ENCODE peak calls at places on chromosomes 5 and 9, in seven cellular contexts. N is IMR-90, A is H1, I is mesendoderm, K is neuronal stem cell, U is trophoblast cell, G is mesenchymal stem cell. F is an unnamed sample.

GRCh38 chr5:72392326-72392733 is 72.2 kb downstream of the PTCD2 start:
- DNase-seq in N (peak; percentile 46), A (no peak), I (no peak), K (no peak), U (no peak), G (no peak), F (no peak)

GRCh38 chr5:140221697-140222223 is 46.8 kb downstream of the CYSTM1 start:
- DNase-seq in N (peak; percentile 93), A (no peak), I (no peak), K (no peak), U (no peak), G (peak; percentile 80), F (no peak)

GRCh38 chr5:9498541-9499497 is 47.1 kb downstream of the SEMA5A start:
- DNase-seq in N (peak; percentile 20), A (peak; percentile 52), I (peak; percentile 82), K (peak; percentile 26), U (peak; percentile 87), G (peak; percentile 34), F (peak; percentile 52)

GRCh38 chr5:140855772-140856674 is at the start of gene PCDHA10:
- DNase-seq in N (no peak), A (no peak), I (peak; percentile 59), K (peak; percentile 24), U (no peak), G (peak; percentile 78), F (peak; percentile 60)

GRCh38 chr5:154288145-154288544 is 97.6 kb downstream of the GALNT10 start:
- DNase-seq in N (peak; percentile 72), A (no peak), I (peak; percentile 32), K (no peak), U (no peak), G (peak; percentile 50), F (no peak)

GRCh38 chr5:10352404-10353240 is 873 bp upstream of the MARCHF6 start:
- DNase-seq in N (peak; percentile 52), A (no peak), I (peak; percentile 75), K (no peak), U (no peak), G (peak; percentile 67), F (no peak)

GRCh38 chr5:93072831-93073459 is 508.1 kb downstream of the NR2F1-AS1 start:
- DNase-seq in N (peak; percentile 67), A (no peak), I (no peak), K (no peak), U (no peak), G (no peak), F (no peak)

GRCh38 chr5:87169300-87169991 is 98.2 kb upstream of the RASA1 start:
- DNase-seq in N (peak; percentile 41), A (no peak), I (no peak), K (no peak), U (no peak), G (no peak), F (no peak)

GRCh38 chr5:146466521-146467349 is 19.6 kb downstream of the TCERG1 start:
- DNase-seq in N (peak; percentile 37), A (no peak), I (no peak), K (no peak), U (no peak), G (peak; percentile 42), F (no peak)

GRCh38 chr5:91079037-91079436 is 304.1 kb downstream of the ARRDC3 start:
- DNase-seq in N (no peak), A (no peak), I (no peak), K (no peak), U (no peak), G (no peak), F (no peak)

GRCh38 chr9:129367287-129367686 is 189.2 kb upstream of the IER5L start:
- DNase-seq in N (no peak), A (no peak), I (no peak), K (no peak), U (no peak), G (no peak), F (no peak)

GRCh38 chr5:72152506-72152905 is 45.2 kb downstream of the MAP1B start:
- DNase-seq in N (peak; percentile 59), A (no peak), I (no peak), K (no peak), U (no peak), G (peak; percentile 70), F (no peak)

GRCh38 chr9:19050637-19051591 is 1.7 kb downstream of the RRAGA start:
- DNase-seq in N (no peak), A (no peak), I (peak; percentile 7), K (no peak), U (peak; percentile 27), G (no peak), F (no peak)

GRCh38 chr5:75610201-75610600 is 1.1 kb upstream of the ANKDD1B start:
- DNase-seq in N (no peak), A (no peak), I (peak; percentile 83), K (no peak), U (no peak), G (no peak), F (peak; percentile 51)

GRCh38 chr9:137245450-137246421 is 4.6 kb downstream of the TUBB4B start:
- DNase-seq in N (no peak), A (no peak), I (no peak), K (no peak), U (no peak), G (no peak), F (no peak)

GRCh38 chr9:3873818-3874217 is 348.0 kb upstream of the RFX3 start:
- DNase-seq in N (peak; percentile 16), A (no peak), I (peak; percentile 53), K (no peak), U (no peak), G (no peak), F (no peak)

GRCh38 chr5:14405706-14406553 is 175.7 kb upstream of the OTULINL start:
- DNase-seq in N (no peak), A (no peak), I (no peak), K (no peak), U (no peak), G (no peak), F (no peak)

GRCh38 chr5:72985719-72986118 is 29.9 kb downstream of the FCHO2 start:
- DNase-seq in N (no peak), A (no peak), I (no peak), K (no peak), U (no peak), G (no peak), F (no peak)

GRCh38 chr9:107285292-107285691 is 2.2 kb downstream of the RAD23B start:
- DNase-seq in N (no peak), A (no peak), I (no peak), K (no peak), U (no peak), G (no peak), F (no peak)

GRCh38 chr5:19044931-19045695 is 942.9 kb downstream of the CDH18 start:
- DNase-seq in N (no peak), A (no peak), I (peak; percentile 6), K (no peak), U (no peak), G (no peak), F (peak; percentile 32)

GRCh38 chr9:86943223-86943870 is 4.0 kb downstream of the GAS1 start:
- DNase-seq in N (no peak), A (no peak), I (no peak), K (no peak), U (no peak), G (peak; percentile 58), F (no peak)

GRCh38 chr9:137551656-137552534 is at the start of gene MRPL41:
- DNase-seq in N (peak; percentile 68), A (peak; percentile 93), I (peak; percentile 94), K (peak; percentile 91), U (peak; percentile 92), G (peak; percentile 89), F (peak; percentile 96)

GRCh38 chr5:22649076-22649475 is 204.1 kb downstream of the CDH12 start:
- DNase-seq in N (no peak), A (no peak), I (no peak), K (no peak), U (no peak), G (no peak), F (no peak)

GRCh38 chr9:83472221-83472665 is 66.0 kb downstream of the FRMD3 start:
- DNase-seq in N (peak; percentile 1), A (no peak), I (no peak), K (no peak), U (peak; percentile 76), G (no peak), F (no peak)

GRCh38 chr5:171639966-171640365 is 145.7 kb upstream of the SMIM23 start:
- DNase-seq in N (peak; percentile 56), A (no peak), I (no peak), K (no peak), U (no peak), G (no peak), F (no peak)

GRCh38 chr5:133882107-133882695 is 86.2 kb downstream of the C5orf15 start:
- DNase-seq in N (no peak), A (no peak), I (no peak), K (no peak), U (no peak), G (no peak), F (no peak)

GRCh38 chr5:170443624-170444023 is 54.5 kb upstream of the KCNMB1 start:
- DNase-seq in N (no peak), A (no peak), I (no peak), K (no peak), U (no peak), G (no peak), F (no peak)
- H2BK120ac ChIP-seq in N (no peak overlapping the region), A (no peak overlapping the region), I (no peak overlapping the region), K (no peak overlapping the region), U (no peak overlapping the region), G (no peak overlapping the region), F (no peak overlapping the region)

GRCh38 chr5:54725391-54726280 is 208.1 kb downstream of the SNX18 start:
- DNase-seq in N (peak; percentile 54), A (no peak), I (no peak), K (no peak), U (no peak), G (peak; percentile 24), F (no peak)
- H2BK120ac ChIP-seq in N (peak overlapping the region; percentile 89), A (no peak overlapping the region), I (no peak overlapping the region), K (no peak overlapping the region), U (no peak overlapping the region), G (no peak overlapping the region), F (no peak overlapping the region)

GRCh38 chr5:125888358-125888757 is 534.9 kb upstream of the GRAMD2B start:
- DNase-seq in N (no peak), A (no peak), I (no peak), K (no peak), U (no peak), G (no peak), F (no peak)

GRCh38 chr5:125891326-125891725 is 531.9 kb upstream of the GRAMD2B start:
- DNase-seq in N (no peak), A (no peak), I (no peak), K (no peak), U (no peak), G (peak; percentile 15), F (no peak)

GRCh38 chr5:125894383-125894782 is 528.8 kb upstream of the GRAMD2B start:
- DNase-seq in N (no peak), A (no peak), I (no peak), K (no peak), U (no peak), G (no peak), F (no peak)

GRCh38 chr5:125896381-125896780 is 526.8 kb upstream of the GRAMD2B start:
- DNase-seq in N (no peak), A (no peak), I (no peak), K (no peak), U (no peak), G (no peak), F (no peak)

GRCh38 chr5:125890387-125890955 is 532.7 kb upstream of the GRAMD2B start:
- DNase-seq in N (no peak), A (no peak), I (no peak), K (no peak), U (no peak), G (peak; percentile 17), F (no peak)
- H2BK120ac ChIP-seq in N (no peak overlapping the region), A (no peak overlapping the region), I (no peak overlapping the region), K (no peak overlapping the region), U (no peak overlapping the region), G (no peak overlapping the region), F (no peak overlapping the region)

GRCh38 chr5:35857004-35857345 is 284 bp downstream of the IL7R start:
- DNase-seq in N (no peak), A (no peak), I (no peak), K (no peak), U (no peak), G (no peak), F (no peak)
- H2BK120ac ChIP-seq in N (peak overlapping the region; percentile 71), A (no peak overlapping the region), I (no peak overlapping the region), K (no peak overlapping the region), U (no peak overlapping the region), G (no peak overlapping the region), F (no peak overlapping the region)